ENCODE peak calls at places on chromosomes 5 and 9, in four cellular contexts. One of them, this sample, is unnamed.

GRCh38 chr9:74570879-74571512 is 73.9 kb downstream of the RORB start:
- DNase-seq in mammary epithelial cell: peak; percentile 9
- DNase-seq in astrocyte: no peak
- DNase-seq in left ventricle myocardium inferior: no peak
- DNase-seq in this sample: no peak

GRCh38 chr5:75524071-75524470 is 12.4 kb downstream of the POLK start:
- DNase-seq in mammary epithelial cell: peak; percentile 55
- DNase-seq in astrocyte: no peak
- DNase-seq in left ventricle myocardium inferior: no peak
- DNase-seq in this sample: no peak

GRCh38 chr9:83234541-83234940 is 171.6 kb upstream of the RASEF start:
- DNase-seq in mammary epithelial cell: no peak
- DNase-seq in astrocyte: no peak
- DNase-seq in left ventricle myocardium inferior: no peak
- DNase-seq in this sample: no peak

GRCh38 chr5:155728857-155729683 is 597.9 kb upstream of the SGCD start:
- DNase-seq in mammary epithelial cell: peak; percentile 13
- DNase-seq in left ventricle myocardium inferior: peak; percentile 42
- DNase-seq in astrocyte: peak; percentile 2
- DNase-seq in this sample: no peak

GRCh38 chr9:110330484-110331115 is 7.1 kb downstream of the TXNDC8 start:
- DNase-seq in left ventricle myocardium inferior: no peak
- DNase-seq in mammary epithelial cell: no peak
- DNase-seq in astrocyte: peak; percentile 38
- DNase-seq in this sample: no peak

GRCh38 chr5:148248894-148249293 is 10.6 kb downstream of the MARCOL start:
- DNase-seq in mammary epithelial cell: peak; percentile 53
- DNase-seq in left ventricle myocardium inferior: no peak
- DNase-seq in astrocyte: no peak
- DNase-seq in this sample: no peak

GRCh38 chr9:98851730-98852462 is 44.4 kb downstream of the GALNT12 start:
- DNase-seq in astrocyte: no peak
- DNase-seq in left ventricle myocardium inferior: no peak
- DNase-seq in mammary epithelial cell: peak; percentile 33
- DNase-seq in this sample: no peak

GRCh38 chr9:97704851-97705250 is 7.7 kb upstream of the XPA start:
- DNase-seq in astrocyte: no peak
- DNase-seq in mammary epithelial cell: peak; percentile 47
- DNase-seq in left ventricle myocardium inferior: no peak
- DNase-seq in this sample: no peak

GRCh38 chr9:117720987-117721386 is 16.8 kb downstream of the TLR4 start:
- DNase-seq in mammary epithelial cell: no peak
- DNase-seq in left ventricle myocardium inferior: no peak
- DNase-seq in astrocyte: no peak
- DNase-seq in this sample: no peak

GRCh38 chr5:107523019-107523680 is 147.6 kb downstream of the EFNA5 start:
- DNase-seq in astrocyte: no peak
- DNase-seq in mammary epithelial cell: peak; percentile 66
- DNase-seq in left ventricle myocardium inferior: no peak
- DNase-seq in this sample: no peak

GRCh38 chr5:63555874-63556273 is 406.4 kb downstream of the HTR1A start:
- DNase-seq in mammary epithelial cell: peak; percentile 17
- DNase-seq in astrocyte: no peak
- DNase-seq in left ventricle myocardium inferior: no peak
- DNase-seq in this sample: no peak

GRCh38 chr9:121324755-121325154 is 45.3 kb downstream of the STOM start:
- DNase-seq in left ventricle myocardium inferior: no peak
- DNase-seq in astrocyte: no peak
- DNase-seq in mammary epithelial cell: no peak
- DNase-seq in this sample: no peak

GRCh38 chr5:132414634-132415377 is 45.3 kb downstream of the SLC22A5 start:
- DNase-seq in mammary epithelial cell: peak; percentile 86
- DNase-seq in astrocyte: peak; percentile 77
- DNase-seq in left ventricle myocardium inferior: no peak
- DNase-seq in this sample: no peak

GRCh38 chr9:93958875-93959682 is 3.9 kb upstream of the BARX1 start:
- DNase-seq in left ventricle myocardium inferior: no peak
- DNase-seq in astrocyte: no peak
- DNase-seq in mammary epithelial cell: no peak
- DNase-seq in this sample: no peak

GRCh38 chr5:72244862-72245371 is 75.1 kb downstream of the MRPS27 start:
- DNase-seq in mammary epithelial cell: no peak
- DNase-seq in left ventricle myocardium inferior: no peak
- DNase-seq in astrocyte: peak; percentile 46
- DNase-seq in this sample: no peak

GRCh38 chr5:51471642-51472041 is 88.4 kb downstream of the ISL1 start:
- DNase-seq in left ventricle myocardium inferior: no peak
- DNase-seq in mammary epithelial cell: no peak
- DNase-seq in astrocyte: no peak
- DNase-seq in this sample: no peak
- H3K4me1 ChIP-seq in left ventricle myocardium inferior: no peaks in the 10 kb centered on the region
- H3K4me1 ChIP-seq in mammary epithelial cell: no peaks in the 10 kb centered on the region
- H3K4me1 ChIP-seq in astrocyte: no peaks in the 10 kb centered on the region
- H3K4me1 ChIP-seq in this sample: no peaks in the 10 kb centered on the region

GRCh38 chr9:112489039-112489546 is 2.5 kb downstream of the KIAA1958 start:
- DNase-seq in left ventricle myocardium inferior: no peak
- DNase-seq in mammary epithelial cell: no peak
- DNase-seq in astrocyte: no peak
- DNase-seq in this sample: no peak

GRCh38 chr9:112486221-112487007 is at the start of gene KIAA1958:
- DNase-seq in astrocyte: peak; percentile 74
- DNase-seq in mammary epithelial cell: peak; percentile 73
- DNase-seq in left ventricle myocardium inferior: peak; percentile 79
- DNase-seq in this sample: peak; percentile 95

GRCh38 chr9:112487008-112487798 is 576 bp downstream of the KIAA1958 start:
- DNase-seq in astrocyte: peak; percentile 42
- DNase-seq in left ventricle myocardium inferior: peak; percentile 60
- DNase-seq in mammary epithelial cell: peak; percentile 39
- DNase-seq in this sample: peak; percentile 78

GRCh38 chr9:112487799-112488345 is 1.2 kb downstream of the KIAA1958 start:
- DNase-seq in left ventricle myocardium inferior: no peak
- DNase-seq in astrocyte: peak; percentile 18
- DNase-seq in mammary epithelial cell: peak; percentile 3
- DNase-seq in this sample: no peak

DNA sequence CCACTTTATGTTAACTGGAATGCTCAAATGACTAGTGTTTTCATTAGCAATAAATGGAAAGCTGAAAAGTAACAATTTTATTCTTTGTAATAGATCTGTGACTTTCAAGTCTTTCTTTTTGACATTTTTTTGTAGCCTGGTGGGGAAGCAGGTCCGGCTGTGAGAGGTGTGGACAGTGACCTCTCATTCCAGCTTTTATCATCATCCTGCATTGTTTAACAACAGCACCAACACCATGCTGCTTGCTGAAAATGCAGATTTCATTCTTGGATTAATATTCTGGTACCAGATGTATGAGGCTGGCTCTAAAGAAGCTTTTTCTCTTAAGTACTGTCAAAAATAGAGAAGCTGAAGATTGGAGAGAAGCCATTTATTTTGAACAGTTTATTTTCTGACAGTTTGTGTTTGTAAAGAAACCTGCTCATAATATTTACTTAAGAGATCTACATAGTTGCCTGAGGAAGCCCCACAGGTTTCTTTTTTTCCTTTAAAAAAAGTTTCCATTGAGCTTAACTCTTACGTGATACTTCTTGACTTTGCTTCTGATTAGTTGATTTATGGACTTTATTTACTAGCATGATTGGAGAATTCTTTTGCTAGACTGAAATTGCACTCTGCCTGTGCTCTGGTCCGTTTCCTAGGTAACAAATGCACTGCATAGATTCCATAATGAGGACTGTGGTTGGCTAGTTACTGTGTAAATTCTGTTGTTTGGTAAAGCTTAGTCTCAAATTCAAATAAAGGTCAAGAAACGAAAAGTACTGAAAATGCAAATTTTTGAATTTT is 3.4 kb downstream of the KIAA1958 start:
- DNase-seq in astrocyte: peak; percentile 26
- DNase-seq in left ventricle myocardium inferior: no peak
- DNase-seq in mammary epithelial cell: no peak
- DNase-seq in this sample: no peak
- H3K4me1 ChIP-seq in astrocyte: peaks cover 5% of the 10 kb centered on the region
- H3K4me1 ChIP-seq in left ventricle myocardium inferior: peaks cover 37% of the 10 kb centered on the region
- H3K4me1 ChIP-seq in mammary epithelial cell: peaks cover 13% of the 10 kb centered on the region
- H3K4me1 ChIP-seq in this sample: peaks cover 13% of the 10 kb centered on the region

GRCh38 chr9:37994639-37995347 is 74.2 kb downstream of the SHB start:
- DNase-seq in astrocyte: peak; percentile 70
- DNase-seq in left ventricle myocardium inferior: peak; percentile 83
- DNase-seq in mammary epithelial cell: no peak
- DNase-seq in this sample: peak; percentile 72

GRCh38 chr9:37996050-37996811 is 72.8 kb downstream of the SHB start:
- DNase-seq in left ventricle myocardium inferior: no peak
- DNase-seq in astrocyte: no peak
- DNase-seq in mammary epithelial cell: no peak
- DNase-seq in this sample: no peak

GRCh38 chr9:37995348-37995737 is 73.7 kb downstream of the SHB start:
- DNase-seq in left ventricle myocardium inferior: no peak
- DNase-seq in astrocyte: no peak
- DNase-seq in mammary epithelial cell: no peak
- DNase-seq in this sample: no peak

GRCh38 chr9:37997636-37998374 is 71.2 kb downstream of the SHB start:
- DNase-seq in left ventricle myocardium inferior: no peak
- DNase-seq in astrocyte: no peak
- DNase-seq in mammary epithelial cell: no peak
- DNase-seq in this sample: peak; percentile 35

DNA sequence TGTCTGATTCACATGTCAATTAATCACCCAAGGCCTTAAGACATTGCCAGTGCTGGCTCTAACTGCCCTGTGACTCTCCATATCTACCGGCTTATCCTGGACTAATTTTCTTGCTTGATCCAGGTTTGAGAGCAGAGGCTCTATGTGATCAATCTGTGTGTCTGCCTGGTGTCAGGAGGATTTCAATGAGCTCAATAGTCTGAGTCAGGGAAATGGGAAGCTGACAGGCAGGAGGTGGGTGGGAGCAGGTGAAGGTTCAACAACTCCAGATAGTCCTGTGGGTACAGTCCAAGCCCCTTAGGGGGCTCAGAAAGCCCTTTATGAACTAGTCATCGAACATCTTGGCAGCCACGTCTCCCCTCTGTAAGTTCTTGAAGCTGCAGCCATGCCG is 72.2 kb downstream of the SHB start:
- DNase-seq in astrocyte: no peak
- DNase-seq in mammary epithelial cell: no peak
- DNase-seq in left ventricle myocardium inferior: no peak
- DNase-seq in this sample: no peak
- H3K4me1 ChIP-seq in astrocyte: peaks cover 36% of the 10 kb centered on the region
- H3K4me1 ChIP-seq in mammary epithelial cell: peaks cover 25% of the 10 kb centered on the region
- H3K4me1 ChIP-seq in left ventricle myocardium inferior: peaks cover 86% of the 10 kb centered on the region
- H3K4me1 ChIP-seq in this sample: no peaks in the 10 kb centered on the region

GRCh38 chr5:178420424-178420823 is 169.8 kb downstream of the COL23A1 start:
- DNase-seq in left ventricle myocardium inferior: no peak
- DNase-seq in mammary epithelial cell: no peak
- DNase-seq in astrocyte: no peak
- DNase-seq in this sample: no peak
- H3K4me1 ChIP-seq in left ventricle myocardium inferior: peaks cover 16% of the 10 kb centered on the region
- H3K4me1 ChIP-seq in mammary epithelial cell: no peaks in the 10 kb centered on the region
- H3K4me1 ChIP-seq in astrocyte: peaks cover 3% of the 10 kb centered on the region
- H3K4me1 ChIP-seq in this sample: no peaks in the 10 kb centered on the region

GRCh38 chr5:53424691-53425597 is 55.5 kb upstream of the FST start:
- DNase-seq in mammary epithelial cell: peak; percentile 73
- DNase-seq in astrocyte: peak; percentile 54
- DNase-seq in left ventricle myocardium inferior: no peak
- DNase-seq in this sample: no peak

GRCh38 chr5:53427965-53428364 is 52.5 kb upstream of the FST start:
- DNase-seq in left ventricle myocardium inferior: no peak
- DNase-seq in astrocyte: no peak
- DNase-seq in mammary epithelial cell: no peak
- DNase-seq in this sample: no peak

GRCh38 chr5:53426517-53426839 is 54.0 kb upstream of the FST start:
- DNase-seq in astrocyte: no peak
- DNase-seq in mammary epithelial cell: no peak
- DNase-seq in left ventricle myocardium inferior: no peak
- DNase-seq in this sample: no peak

GRCh38 chr5:53425598-53426516 is 54.6 kb upstream of the FST start:
- DNase-seq in left ventricle myocardium inferior: no peak
- DNase-seq in astrocyte: peak; percentile 24
- DNase-seq in mammary epithelial cell: no peak
- DNase-seq in this sample: no peak

GRCh38 chr5:53426878-53427277 is 53.6 kb upstream of the FST start:
- DNase-seq in astrocyte: no peak
- DNase-seq in mammary epithelial cell: no peak
- DNase-seq in left ventricle myocardium inferior: no peak
- DNase-seq in this sample: no peak
- H3K4me1 ChIP-seq in astrocyte: peaks cover 20% of the 10 kb centered on the region
- H3K4me1 ChIP-seq in mammary epithelial cell: peaks cover 44% of the 10 kb centered on the region
- H3K4me1 ChIP-seq in left ventricle myocardium inferior: peaks cover 8% of the 10 kb centered on the region
- H3K4me1 ChIP-seq in this sample: no peaks in the 10 kb centered on the region

GRCh38 chr9:113581865-113582697 is 118.6 kb downstream of the RGS3 start:
- DNase-seq in mammary epithelial cell: no peak
- DNase-seq in astrocyte: no peak
- DNase-seq in left ventricle myocardium inferior: peak; percentile 75
- DNase-seq in this sample: peak; percentile 80

GRCh38 chr9:113584728-113585442 is 121.4 kb downstream of the RGS3 start:
- DNase-seq in astrocyte: no peak
- DNase-seq in left ventricle myocardium inferior: no peak
- DNase-seq in mammary epithelial cell: no peak
- DNase-seq in this sample: no peak

GRCh38 chr9:113585555-113585954 is 122.0 kb downstream of the RGS3 start:
- DNase-seq in left ventricle myocardium inferior: no peak
- DNase-seq in mammary epithelial cell: peak; percentile 76
- DNase-seq in astrocyte: no peak
- DNase-seq in this sample: no peak

GRCh38 chr9:113582698-113583200 is 119.2 kb downstream of the RGS3 start:
- DNase-seq in left ventricle myocardium inferior: no peak
- DNase-seq in mammary epithelial cell: no peak
- DNase-seq in astrocyte: no peak
- DNase-seq in this sample: no peak

GRCh38 chr9:113583511-113584470 is 120.3 kb downstream of the RGS3 start:
- DNase-seq in mammary epithelial cell: no peak
- DNase-seq in astrocyte: no peak
- DNase-seq in left ventricle myocardium inferior: peak; percentile 13
- DNase-seq in this sample: no peak
- H3K4me1 ChIP-seq in mammary epithelial cell: peaks cover 66% of the 10 kb centered on the region
- H3K4me1 ChIP-seq in astrocyte: peaks cover 39% of the 10 kb centered on the region
- H3K4me1 ChIP-seq in left ventricle myocardium inferior: peaks cover 95% of the 10 kb centered on the region
- H3K4me1 ChIP-seq in this sample: peaks cover 36% of the 10 kb centered on the region

GRCh38 chr5:42500003-42500599 is 76.9 kb downstream of the GHR start:
- DNase-seq in left ventricle myocardium inferior: no peak
- DNase-seq in astrocyte: no peak
- DNase-seq in mammary epithelial cell: no peak
- DNase-seq in this sample: no peak

GRCh38 chr5:42499016-42499415 is 75.8 kb downstream of the GHR start:
- DNase-seq in mammary epithelial cell: no peak
- DNase-seq in left ventricle myocardium inferior: no peak
- DNase-seq in astrocyte: no peak
- DNase-seq in this sample: no peak

GRCh38 chr5:42496397-42497156 is 73.3 kb downstream of the GHR start:
- DNase-seq in left ventricle myocardium inferior: no peak
- DNase-seq in mammary epithelial cell: no peak
- DNase-seq in astrocyte: no peak
- DNase-seq in this sample: no peak

GRCh38 chr5:42495908-42496307 is 72.7 kb downstream of the GHR start:
- DNase-seq in astrocyte: no peak
- DNase-seq in mammary epithelial cell: peak; percentile 70
- DNase-seq in left ventricle myocardium inferior: no peak
- DNase-seq in this sample: no peak

GRCh38 chr5:42498000-42498399 is 74.8 kb downstream of the GHR start:
- DNase-seq in left ventricle myocardium inferior: no peak
- DNase-seq in astrocyte: no peak
- DNase-seq in mammary epithelial cell: no peak
- DNase-seq in this sample: no peak
- H3K4me1 ChIP-seq in left ventricle myocardium inferior: peaks cover 65% of the 10 kb centered on the region
- H3K4me1 ChIP-seq in astrocyte: no peaks in the 10 kb centered on the region
- H3K4me1 ChIP-seq in mammary epithelial cell: peaks cover 12% of the 10 kb centered on the region
- H3K4me1 ChIP-seq in this sample: no peaks in the 10 kb centered on the region